ENCODE peak calls at places on chromosomes 12 and 14, in four cellular contexts. P is mesenteric fat pad; L is activated CD4-positive, CD25-positive, alpha-beta regulatory T cell; F is suprapubic skin. X is an unnamed sample.

GRCh38 chr12:121719926-121720414 is 7.4 kb downstream of the TMEM120B start:
- DNase-seq in L (no peak), F (no peak), P (no peak), X (peak)

GRCh38 chr14:44700184-44700583 is 193.1 kb upstream of the FSCB start:
- DNase-seq in L (no peak), P (no peak), F (no peak), X (peak)

GRCh38 chr14:92589213-92589852 is 75.8 kb downstream of the RIN3 start:
- DNase-seq in P (no peak), F (no peak), L (no peak), X (peak)

GRCh38 chr14:100328495-100329163 is 5.5 kb downstream of the SLC25A47 start:
- DNase-seq in F (no peak), P (no peak), L (no peak), X (no peak)

GRCh38 chr14:44912041-44912869 is 49.5 kb downstream of the KLHL28 start:
- DNase-seq in P (no peak), L (no peak), F (no peak), X (no peak)

GRCh38 chr14:75578786-75579781 is 664 bp downstream of the FLVCR2 start:
- DNase-seq in P (no peak), L (no peak), F (no peak), X (no peak)

GRCh38 chr12:32273712-32274111 is 125.6 kb upstream of the FGD4 start:
- DNase-seq in F (no peak), P (no peak), L (no peak), X (no peak)

GRCh38 chr14:71713061-71713850 is 219.0 kb upstream of the RGS6 start:
- DNase-seq in L (no peak), P (no peak), F (no peak), X (peak)

GRCh38 chr14:73888460-73888725 is 1.7 kb downstream of the ZNF410 start:
- DNase-seq in P (no peak), L (no peak), F (no peak), X (peak)

GRCh38 chr14:93716410-93717221 is 71.7 kb downstream of the PRIMA1 start:
- DNase-seq in P (no peak), L (no peak), F (peak), X (no peak)